ENCODE peak calls at places on chromosome 10, in four cellular contexts. N is HEK293T, Q is pancreas, A is body of pancreas. R is an unnamed sample.
A peak's percentile ranks its signal among the peaks of the same experiment; 100 is the strongest.

GRCh38 chr10:3786295-3786981 is 1.4 kb upstream of the KLF6 start:
- DNase-seq in N (no peak), Q (peak; percentile 81), A (peak; percentile 73), R (peak; percentile 40)

GRCh38 chr10:90834326-90834725 is 23.5 kb downstream of the HTR7 start:
- DNase-seq in N (no peak), Q (no peak), A (no peak), R (no peak)

GRCh38 chr10:61486738-61487396 is 33.7 kb upstream of the TMEM26 start:
- DNase-seq in N (no peak), Q (no peak), A (no peak), R (peak; percentile 52)

GRCh38 chr10:36581237-36581636 is 544.2 kb upstream of the ANKRD30A start:
- DNase-seq in N (no peak), Q (no peak), A (no peak), R (no peak)

GRCh38 chr10:32031920-32032319 is 24.3 kb downstream of the KIF5B start:
- DNase-seq in N (no peak), Q (no peak), A (no peak), R (no peak)

GRCh38 chr10:12212454-12212853 is 16.5 kb downstream of the CDC123 start:
- DNase-seq in N (no peak), Q (no peak), A (no peak), R (no peak)

GRCh38 chr10:74011762-74012161 is 13.8 kb downstream of the VCL start:
- DNase-seq in N (no peak), Q (no peak), A (peak; percentile 30), R (peak; percentile 84)

GRCh38 chr10:94104316-94105060 is 110.8 kb downstream of the PLCE1 start:
- DNase-seq in N (no peak), Q (no peak), A (no peak), R (peak; percentile 71)

GRCh38 chr10:24723386-24723787 is 300 bp downstream of the ARHGAP21 start:
- DNase-seq in N (peak; percentile 34), Q (peak; percentile 75), A (no peak), R (peak; percentile 53)

GRCh38 chr10:116593139-116593740 is 2.5 kb downstream of the PNLIPRP1 start:
- DNase-seq in N (no peak), Q (no peak), A (no peak), R (no peak)

GRCh38 chr10:124341768-124342135 is 77.0 kb downstream of the OAT start:
- DNase-seq in N (no peak), Q (no peak), A (no peak), R (no peak)

GRCh38 chr10:62384057-62384446 is 9.9 kb downstream of the ZNF365 start:
- DNase-seq in N (no peak), Q (no peak), A (no peak), R (peak; percentile 98)

GRCh38 chr10:113452146-113452545 is 100.7 kb upstream of the HABP2 start:
- DNase-seq in N (no peak), Q (no peak), A (no peak), R (no peak)

GRCh38 chr10:125999694-126000093 is 103.3 kb downstream of the FANK1 start:
- DNase-seq in N (no peak), Q (no peak), A (no peak), R (no peak)

GRCh38 chr10:132984801-132985545 is 42.6 kb upstream of the CFAP46 start:
- DNase-seq in N (no peak), Q (peak; percentile 69), A (no peak), R (no peak)

GRCh38 chr10:110844617-110844881 is 27.2 kb upstream of the PDCD4 start:
- DNase-seq in N (no peak), Q (no peak), A (no peak), R (no peak)

GRCh38 chr10:91607661-91608442 is 25.0 kb downstream of the PPP1R3C start:
- DNase-seq in N (no peak), Q (no peak), A (no peak), R (no peak)

GRCh38 chr10:99276848-99277486 is 41.3 kb upstream of the HPSE2 start:
- DNase-seq in N (peak; percentile 35), Q (no peak), A (no peak), R (peak; percentile 42)

GRCh38 chr10:32160866-32161265 is 104.6 kb upstream of the KIF5B start:
- DNase-seq in N (no peak), Q (no peak), A (no peak), R (no peak)

GRCh38 chr10:119207713-119208552 is 562 bp downstream of the GRK5 start:
- DNase-seq in N (peak; percentile 50), Q (peak; percentile 84), A (peak; percentile 24), R (peak; percentile 71)

GRCh38 chr10:83991986-83992753 is 147.1 kb upstream of the GHITM start:
- DNase-seq in N (peak; percentile 49), Q (no peak), A (peak; percentile 55), R (peak; percentile 4)

GRCh38 chr10:29064665-29065064 is 224.2 kb upstream of the LYZL1 start:
- DNase-seq in N (no peak), Q (no peak), A (no peak), R (peak; percentile 8)

R was measured in ELR.